ENCODE peak calls at places on chromosomes 7 and 10, in nine cellular contexts. B is left ventricle myocardium inferior; O is AG20443; Y is T1000; L is CD8-positive, alpha-beta T cell; I is CD4-positive, alpha-beta memory T cell; P is testis; N is kidney tubule cell; D is KG1. W is an unnamed sample.

GRCh38 chr10:67664936-67665335 is 31.1 kb downstream of the CTNNA3 start:
- DNase-seq in Y (no peak), L (no peak), O (no peak), I (no peak), B (no peak), N (no peak), D (no peak), P (no peak), W (no peak)

GRCh38 chr10:49310901-49311561 is 12.1 kb downstream of the C10orf71 start:
- DNase-seq in N (no peak), B (no peak), P (no peak), O (no peak), Y (no peak), I (no peak), L (no peak), D (no peak), W (no peak)

GRCh38 chr7:69448071-69448470 is 150.2 kb upstream of the AUTS2 start:
- DNase-seq in D (no peak), B (no peak), O (no peak), P (no peak), Y (no peak), I (no peak), L (no peak), N (no peak), W (no peak)

GRCh38 chr7:38830826-38831225 is 78.2 kb downstream of the VPS41 start:
- DNase-seq in L (no peak), D (no peak), I (no peak), O (no peak), P (no peak), N (peak; percentile 50), Y (no peak), B (no peak), W (no peak)

GRCh38 chr10:126663880-126664279 is 6.6 kb downstream of the C10orf90 start:
- DNase-seq in Y (no peak), P (no peak), I (no peak), L (no peak), B (no peak), D (no peak), N (no peak), O (peak; percentile 79), W (peak; percentile 64)

GRCh38 chr10:52348037-52348564 is 34.0 kb downstream of the DKK1 start:
- DNase-seq in I (no peak), P (no peak), L (no peak), O (no peak), B (no peak), Y (no peak), D (no peak), N (no peak), W (no peak)

GRCh38 chr10:1519391-1519790 is 217.9 kb downstream of the ADARB2 start:
- DNase-seq in I (no peak), B (no peak), Y (no peak), O (no peak), L (no peak), N (no peak), P (no peak), D (no peak), W (no peak)

GRCh38 chr10:13891542-13892431 is 305.0 kb downstream of the PRPF18 start:
- DNase-seq in D (no peak), O (peak; percentile 80), L (no peak), Y (no peak), B (peak; percentile 35), P (no peak), N (peak; percentile 27), I (no peak), W (peak; percentile 25)

GRCh38 chr7:4212376-4212775 is 469.7 kb upstream of the FOXK1 start:
- DNase-seq in B (no peak), Y (no peak), D (no peak), I (no peak), L (no peak), O (no peak), N (no peak), P (no peak), W (no peak)

GRCh38 chr7:80095545-80095944 is 39.1 kb upstream of the GNAI1 start:
- DNase-seq in P (no peak), D (no peak), L (no peak), Y (no peak), N (no peak), I (no peak), B (no peak), O (peak; percentile 28), W (peak; percentile 45)

GRCh38 chr10:29239569-29240472 is 49.0 kb upstream of the LYZL1 start:
- DNase-seq in Y (no peak), N (peak; percentile 46), B (no peak), P (peak; percentile 41), O (peak; percentile 43), L (no peak), D (no peak), I (no peak), W (peak; percentile 62)

GRCh38 chr10:34145751-34146150 is 669.3 kb downstream of the PARD3 start:
- DNase-seq in B (no peak), O (no peak), L (no peak), N (peak; percentile 9), Y (no peak), I (no peak), D (no peak), P (no peak), W (peak; percentile 72)

W was measured in PC-3.